ENCODE peak calls at places on chromosome 11, in seven cellular contexts. M is psoas muscle, T is omental fat pad, N is pancreas, D is natural killer cell, J is type B pancreatic cell, R is left ventricle myocardium inferior. V is an unnamed sample.

GRCh38 chr11:74025467-74026166 is 16.7 kb upstream of the UCP3 start:
- DNase-seq in M (no peak), T (no peak), N (no peak), D (no peak), J (no peak), R (no peak), V (peak; percentile 74)

GRCh38 chr11:57294225-57295131 is 30.3 kb downstream of the TNKS1BP1 start:
- DNase-seq in M (no peak), T (no peak), N (peak; percentile 47), D (no peak), J (no peak), R (no peak), V (peak; percentile 30)

GRCh38 chr11:122248939-122249338 is 132.9 kb upstream of the BLID start:
- DNase-seq in M (no peak), T (no peak), N (no peak), D (no peak), J (no peak), R (no peak), V (no peak)

GRCh38 chr11:86152006-86152862 is 83.3 kb upstream of the PICALM start:
- DNase-seq in M (no peak), T (no peak), N (peak; percentile 19), D (no peak), J (no peak), R (no peak), V (peak; percentile 34)

GRCh38 chr11:3615998-3616397 is 25.8 kb downstream of the ART5 start:
- DNase-seq in M (no peak), T (no peak), N (no peak), D (no peak), J (no peak), R (no peak), V (no peak)

GRCh38 chr11:121461843-121462242 is 9.1 kb upstream of the SORL1-AS1 start:
- DNase-seq in M (no peak), T (no peak), N (no peak), D (no peak), J (no peak), R (no peak), V (no peak)

GRCh38 chr11:24623121-24623520 is 126.3 kb downstream of the LUZP2 start:
- DNase-seq in M (no peak), T (no peak), N (no peak), D (no peak), J (no peak), R (no peak), V (no peak)

GRCh38 chr11:78203184-78203583 is 14.5 kb downstream of the USP35 start:
- DNase-seq in M (no peak), T (no peak), N (no peak), D (no peak), J (no peak), R (no peak), V (no peak)

GRCh38 chr11:67304511-67305113 is 1.3 kb downstream of the SSH3 start:
- DNase-seq in M (no peak), T (no peak), N (peak; percentile 6), D (peak; percentile 15), J (no peak), R (no peak), V (no peak)

GRCh38 chr11:2578006-2578933 is 121.5 kb downstream of the KCNQ1OT1 start:
- DNase-seq in M (peak; percentile 53), T (no peak), N (no peak), D (peak; percentile 13), J (peak; percentile 68), R (peak; percentile 26), V (no peak)

GRCh38 chr11:118918128-118918685 is 7.5 kb downstream of the BCL9L start:
- DNase-seq in M (peak; percentile 94), T (no peak), N (peak; percentile 79), D (peak; percentile 41), J (peak; percentile 75), R (peak; percentile 72), V (peak; percentile 97)

GRCh38 chr11:118918686-118919280 is 6.9 kb downstream of the BCL9L start:
- DNase-seq in M (no peak), T (no peak), N (no peak), D (peak; percentile 18), J (no peak), R (no peak), V (no peak)

GRCh38 chr11:118915941-118916841 is 9.5 kb downstream of the BCL9L start:
- DNase-seq in M (peak; percentile 71), T (no peak), N (no peak), D (peak; percentile 15), J (no peak), R (no peak), V (no peak)

GRCh38 chr11:118916842-118917388 is 8.8 kb downstream of the BCL9L start:
- DNase-seq in M (peak; percentile 86), T (no peak), N (no peak), D (no peak), J (peak; percentile 68), R (peak; percentile 75), V (peak; percentile 89)

DNA sequence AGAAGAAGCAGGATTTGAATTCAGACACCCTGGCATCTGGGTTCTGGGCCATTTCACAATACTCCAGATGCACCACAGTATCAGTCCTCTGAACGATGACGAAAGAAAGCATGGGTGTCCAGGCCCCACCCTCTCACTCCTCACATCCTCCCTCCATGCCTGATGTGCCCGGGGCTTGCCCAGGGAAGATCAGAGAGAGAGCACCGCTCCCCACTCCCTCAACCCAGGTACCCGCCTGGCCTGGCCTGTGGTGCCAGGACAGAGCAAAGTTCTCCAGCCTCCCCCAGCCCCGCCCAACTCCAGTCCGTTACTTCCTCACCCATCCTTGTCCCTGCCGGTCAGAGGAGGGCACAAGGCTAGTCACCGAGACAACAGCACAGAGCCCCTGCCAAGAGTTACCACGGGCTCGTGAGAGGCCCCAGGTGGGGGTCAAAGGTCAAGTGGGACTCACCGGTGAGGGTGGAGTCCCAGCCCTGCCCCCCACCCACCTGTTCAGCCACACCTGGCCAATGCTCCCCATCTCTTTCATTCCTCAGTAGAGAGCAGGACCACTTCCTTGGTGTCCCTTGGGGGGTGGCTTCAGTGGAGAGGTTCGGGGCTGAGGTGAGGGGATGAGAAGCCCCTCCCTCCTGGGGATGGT is 8.1 kb downstream of the BCL9L start:
- DNase-seq in M (peak; percentile 88), T (no peak), N (no peak), D (peak; percentile 45), J (no peak), R (peak; percentile 68), V (peak; percentile 87)
- TF ChIP-seq CTCF in M (no peak), T (no peak), N (no peak), D (no peak), J (no peak), R (no peak), V (no peak)

DNA sequence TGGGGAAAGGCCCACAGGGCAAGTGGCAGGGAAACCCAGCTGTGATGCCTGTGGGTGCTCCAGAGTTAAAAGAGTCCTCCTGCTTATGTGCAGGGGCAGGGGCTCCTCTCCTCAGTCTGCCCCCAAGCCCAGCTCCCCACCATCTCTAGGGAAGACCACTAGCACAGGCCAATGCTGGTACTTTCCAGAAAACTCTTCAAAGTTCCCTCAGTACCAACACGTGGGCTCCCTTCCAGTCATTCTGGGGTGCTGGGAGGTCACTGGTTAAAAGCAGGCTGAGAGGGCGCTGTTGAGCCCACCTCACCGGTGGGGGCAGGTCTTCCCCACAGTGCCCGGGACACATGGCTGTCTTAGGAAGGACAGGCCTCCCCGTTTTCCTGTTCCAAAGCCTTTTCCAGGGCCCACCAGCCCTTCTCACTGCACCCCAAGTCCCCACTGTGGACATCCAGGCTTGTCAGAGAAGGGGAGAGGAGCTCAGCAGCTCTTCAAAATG is 154.6 kb downstream of the TRIM29 start:
- DNase-seq in M (no peak), T (no peak), N (no peak), D (no peak), J (no peak), R (no peak), V (no peak)
- TF ChIP-seq CTCF in M (no peak), T (no peak), N (no peak), D (no peak), J (no peak), R (no peak), V (no peak)

DNA sequence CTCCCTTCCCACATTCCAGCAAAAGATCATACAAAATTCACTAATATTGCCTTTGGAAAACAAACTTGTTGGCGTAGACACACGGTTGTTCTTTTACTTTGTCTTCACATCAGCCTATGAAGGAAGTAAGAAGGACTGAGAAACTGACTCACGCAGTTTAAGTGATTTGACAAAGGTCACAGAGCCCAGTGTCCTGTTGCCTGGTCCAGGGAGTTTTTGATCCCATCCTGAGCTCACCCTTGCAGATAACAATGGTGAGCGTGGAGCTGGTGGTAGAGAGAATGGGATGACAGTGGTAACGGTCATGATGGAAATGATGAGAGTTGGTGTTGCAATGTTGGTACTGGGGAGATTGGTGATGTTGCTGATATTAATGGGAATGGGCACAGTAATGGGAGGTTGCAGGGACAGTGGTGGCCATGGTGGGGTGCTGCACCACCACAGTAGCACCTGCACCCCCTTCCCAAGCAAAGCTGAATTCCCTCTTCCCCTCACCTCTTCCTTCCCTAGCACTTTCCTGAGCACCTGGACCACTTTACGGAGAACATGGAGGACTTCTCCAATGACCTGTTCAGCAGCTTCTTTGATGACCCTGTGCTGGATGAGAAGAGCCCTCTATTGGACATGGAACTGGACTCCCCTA is 22.1 kb downstream of the CREB3L1 start:
- DNase-seq in M (no peak), T (no peak), N (no peak), D (no peak), J (no peak), R (no peak), V (peak; percentile 56)
- TF ChIP-seq CTCF in M (no peak), T (no peak), N (no peak), D (no peak), J (no peak), R (no peak), V (peak; percentile 48)

GRCh38 chr11:123430736-123431356 is 777 bp downstream of the GRAMD1B start:
- DNase-seq in M (peak; percentile 79), T (no peak), N (no peak), D (peak; percentile 44), J (peak; percentile 73), R (peak; percentile 70), V (peak; percentile 67)

GRCh38 chr11:123431619-123432018 is 1.6 kb downstream of the GRAMD1B start:
- DNase-seq in M (no peak), T (no peak), N (no peak), D (no peak), J (no peak), R (no peak), V (no peak)

GRCh38 chr11:123428221-123428631 is 1.8 kb upstream of the GRAMD1B start:
- DNase-seq in M (no peak), T (no peak), N (no peak), D (no peak), J (no peak), R (no peak), V (no peak)

GRCh38 chr11:123429336-123429735 is 733 bp upstream of the GRAMD1B start:
- DNase-seq in M (no peak), T (no peak), N (no peak), D (no peak), J (no peak), R (no peak), V (peak; percentile 94)

DNA sequence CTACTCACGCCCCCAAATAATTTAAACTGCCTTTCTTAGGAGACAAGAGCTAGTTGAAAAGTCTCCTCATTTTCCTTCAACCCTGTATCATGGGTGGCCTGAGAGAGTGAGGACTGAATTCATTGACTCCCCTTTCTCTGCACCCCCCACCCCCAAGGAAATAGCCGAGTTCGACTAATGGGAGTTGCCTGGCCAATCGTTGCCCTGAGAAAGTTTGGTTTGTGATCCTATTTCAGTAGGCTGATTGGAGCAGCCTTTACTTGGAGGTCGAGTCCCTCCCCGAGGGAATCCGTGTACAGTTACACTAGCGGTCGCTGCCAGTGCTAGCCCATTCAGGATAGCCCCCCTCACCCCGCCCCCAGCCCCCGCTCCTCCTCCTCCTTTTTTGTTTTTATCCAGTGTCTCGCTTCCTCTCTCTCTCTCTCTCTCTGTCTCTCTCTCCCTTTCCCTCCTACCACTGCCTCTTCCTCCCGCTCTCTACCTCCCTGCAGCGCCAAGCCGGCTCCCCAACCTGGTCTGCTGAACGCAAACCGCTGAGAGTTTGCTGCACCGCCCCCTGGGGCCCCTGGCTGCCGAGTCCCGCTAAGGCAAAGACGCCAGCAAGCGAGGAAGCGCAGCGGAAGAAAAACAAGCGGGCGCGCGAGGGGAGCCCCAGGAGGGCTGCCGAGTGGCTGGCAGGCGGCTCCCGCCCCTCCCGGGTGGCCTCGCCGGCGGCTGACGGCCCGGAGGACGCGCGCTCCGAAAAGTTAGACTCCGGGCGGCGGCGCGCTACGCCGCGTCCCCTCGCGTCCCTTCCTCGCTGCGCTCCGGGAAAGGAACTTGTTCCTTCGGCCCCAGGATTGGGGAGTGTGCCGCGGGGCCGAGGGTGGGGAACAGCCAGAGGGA is at the start of gene GRAMD1B:
- DNase-seq in M (peak; percentile 63), T (no peak), N (no peak), D (peak; percentile 50), J (peak; percentile 79), R (peak; percentile 41), V (peak; percentile 93)
- TF ChIP-seq CTCF in M (no peak), T (no peak), N (no peak), D (no peak), J (peak; percentile 27), R (peak; percentile 6), V (peak; percentile 35)

V was measured in HFFc6.